ENCODE peak calls at places on chromosome 22, in five cellular contexts. O, G, J, A and S are unnamed samples.

GRCh38 chr22:29454186-29454745 is 15.9 kb downstream of the RFPL1 start:
- DNase-seq in O (no peak), G (no peak), J (no peak), A (no peak), S (no peak)

GRCh38 chr22:25153961-25154685 is 45.5 kb upstream of the CRYBB3 start:
- DNase-seq in O (no peak), G (peak), J (peak), A (no peak), S (no peak)

GRCh38 chr22:17780116-17780740 is 6.0 kb upstream of the BID start:
- DNase-seq in O (no peak), G (no peak), J (no peak), A (no peak), S (no peak)

GRCh38 chr22:17121235-17122195 is at the start of gene TMEM121B:
- DNase-seq in O (no peak), G (peak), J (peak), A (no peak), S (peak)

GRCh38 chr22:23070418-23071162 is at the start of gene GNAZ:
- DNase-seq in O (no peak), G (no peak), J (no peak), A (no peak), S (no peak)

GRCh38 chr22:49137216-49137840 is 690.3 kb downstream of the BRD1 start:
- DNase-seq in O (no peak), G (no peak), J (no peak), A (no peak), S (no peak)

GRCh38 chr22:43042101-43042780 is 27.3 kb upstream of the PACSIN2 start:
- DNase-seq in O (no peak), G (peak), J (no peak), A (no peak), S (no peak)

GRCh38 chr22:48492371-48493320 is 1335.0 kb downstream of the BRD1 start:
- DNase-seq in O (peak), G (peak), J (peak), A (peak), S (peak)

GRCh38 chr22:39820266-39820665 is 73.3 kb downstream of the ENTHD1 start:
- DNase-seq in O (no peak), G (peak), J (peak), A (peak), S (peak)

GRCh38 chr22:36182871-36183270 is 18.7 kb downstream of the APOL4 start:
- DNase-seq in O (no peak), G (no peak), J (no peak), A (no peak), S (no peak)

GRCh38 chr22:25702046-25702445 is 39.9 kb upstream of the MYO18B start:
- DNase-seq in O (no peak), G (peak), J (peak), A (no peak), S (no peak)

GRCh38 chr22:47295982-47296381 is 533.5 kb downstream of the TBC1D22A start:
- DNase-seq in O (no peak), G (no peak), J (no peak), A (no peak), S (no peak)

GRCh38 chr22:21108379-21109115 is 62.8 kb downstream of the LRRC74B start:
- DNase-seq in O (no peak), G (no peak), J (no peak), A (no peak), S (no peak)

GRCh38 chr22:17858033-17858432 is 83.8 kb upstream of the BID start:
- DNase-seq in O (no peak), G (no peak), J (no peak), A (no peak), S (no peak)

GRCh38 chr22:35684270-35684700 is 33.4 kb upstream of the APOL5 start:
- DNase-seq in O (no peak), G (peak), J (peak), A (peak), S (no peak)

GRCh38 chr22:44202261-44202789 is 21.6 kb downstream of the PARVG start:
- DNase-seq in O (no peak), G (peak), J (peak), A (peak), S (peak)

GRCh38 chr22:38088723-38089473 is 4.9 kb upstream of the SLC16A8 start:
- DNase-seq in O (no peak), G (no peak), J (no peak), A (no peak), S (no peak)
- H3K4me3 ChIP-seq in O (no peak), G (no peak), J (no peak), A (peak), S (peak)

GRCh38 chr22:50293441-50294318 is 13.8 kb downstream of the PLXNB2 start:
- DNase-seq in O (no peak), G (peak), J (peak), A (peak), S (no peak)
- H3K4me3 ChIP-seq in O (no peak), G (no peak), J (peak), A (peak), S (peak)

DNA sequence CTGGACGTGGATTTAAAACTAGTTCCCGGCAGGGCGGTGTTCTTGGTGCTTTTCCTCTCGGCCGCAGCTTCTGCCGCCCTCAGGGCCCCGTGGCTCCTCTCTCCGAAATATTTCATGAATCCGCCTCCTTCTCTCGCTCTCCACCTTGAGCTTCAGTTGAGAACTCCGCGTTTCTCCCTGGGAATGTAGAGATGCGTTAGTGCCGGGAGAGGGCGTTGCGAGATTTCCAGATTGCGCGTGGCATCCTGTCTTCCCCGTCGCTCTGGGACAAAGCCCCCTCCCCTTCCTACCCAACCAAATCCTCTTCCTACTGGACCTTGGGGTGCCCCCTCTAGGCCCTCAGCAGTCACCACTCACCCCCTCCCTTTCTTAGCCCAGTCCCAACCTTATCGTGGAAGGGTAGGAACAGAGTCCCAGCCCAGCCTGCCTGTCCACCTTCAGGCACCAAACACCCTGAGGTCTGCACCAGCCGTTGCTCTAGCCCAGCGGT is 15.5 kb upstream of the RAC2 start:
- DNase-seq in O (no peak), G (peak), J (peak), A (no peak), S (no peak)
- H3K4me3 ChIP-seq in O (no peak), G (peak), J (no peak), A (no peak), S (no peak)

GRCh38 chr22:19111584-19111983 is 10.6 kb downstream of the DGCR2 start:
- DNase-seq in O (no peak), G (no peak), J (no peak), A (no peak), S (no peak)
- H3K4me3 ChIP-seq in O (no peak), G (no peak), J (no peak), A (no peak), S (no peak)

GRCh38 chr22:38614331-38615122 is 41.7 kb downstream of the FAM227A start:
- DNase-seq in O (no peak), G (no peak), J (peak), A (no peak), S (no peak)
- H3K4me3 ChIP-seq in O (no peak), G (no peak), J (no peak), A (no peak), S (no peak)

DNA sequence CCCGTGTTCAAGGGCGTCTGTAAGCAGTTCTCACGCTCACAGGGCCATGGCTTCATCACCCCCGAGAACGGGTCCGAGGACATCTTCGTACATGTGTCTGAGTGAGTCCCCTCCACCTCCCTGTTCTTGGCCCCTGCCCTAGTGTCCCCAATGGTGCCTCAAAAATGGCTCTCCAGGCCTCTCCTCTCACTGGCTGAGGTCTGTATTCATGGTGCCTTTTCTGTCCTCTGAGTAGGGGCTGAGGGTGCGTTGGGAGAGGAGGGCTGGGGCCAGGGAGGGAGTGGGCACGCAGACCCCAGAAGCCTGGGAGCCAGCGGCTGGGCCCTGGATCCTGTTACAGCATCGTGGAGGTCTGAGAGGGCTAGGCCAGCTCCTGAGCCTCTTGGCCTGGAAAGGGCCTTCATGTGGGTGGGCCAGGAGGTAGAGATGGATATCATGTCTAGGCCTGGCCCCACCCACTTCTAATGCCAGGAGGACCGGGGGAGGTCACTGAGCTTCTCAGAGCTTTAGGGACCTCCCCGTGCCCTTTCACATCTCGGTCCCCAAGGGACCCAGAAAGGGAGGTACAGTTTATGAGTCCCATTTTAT is 13.0 kb downstream of the CSDC2 start:
- DNase-seq in O (no peak), G (no peak), J (no peak), A (no peak), S (no peak)
- H3K4me3 ChIP-seq in O (no peak), G (no peak), J (no peak), A (no peak), S (no peak)

GRCh38 chr22:46297151-46297819 is 615 bp downstream of the GTSE1 start:
- DNase-seq in O (no peak), G (peak), J (peak), A (no peak), S (no peak)

GRCh38 chr22:46296257-46297150 is at the start of gene GTSE1:
- DNase-seq in O (peak), G (peak), J (peak), A (peak), S (peak)

GRCh38 chr22:46293591-46294260 is 2.9 kb upstream of the GTSE1 start:
- DNase-seq in O (no peak), G (peak), J (peak), A (peak), S (no peak)

GRCh38 chr22:46294784-46295183 is 1.9 kb upstream of the GTSE1 start:
- DNase-seq in O (no peak), G (no peak), J (no peak), A (no peak), S (no peak)

DNA sequence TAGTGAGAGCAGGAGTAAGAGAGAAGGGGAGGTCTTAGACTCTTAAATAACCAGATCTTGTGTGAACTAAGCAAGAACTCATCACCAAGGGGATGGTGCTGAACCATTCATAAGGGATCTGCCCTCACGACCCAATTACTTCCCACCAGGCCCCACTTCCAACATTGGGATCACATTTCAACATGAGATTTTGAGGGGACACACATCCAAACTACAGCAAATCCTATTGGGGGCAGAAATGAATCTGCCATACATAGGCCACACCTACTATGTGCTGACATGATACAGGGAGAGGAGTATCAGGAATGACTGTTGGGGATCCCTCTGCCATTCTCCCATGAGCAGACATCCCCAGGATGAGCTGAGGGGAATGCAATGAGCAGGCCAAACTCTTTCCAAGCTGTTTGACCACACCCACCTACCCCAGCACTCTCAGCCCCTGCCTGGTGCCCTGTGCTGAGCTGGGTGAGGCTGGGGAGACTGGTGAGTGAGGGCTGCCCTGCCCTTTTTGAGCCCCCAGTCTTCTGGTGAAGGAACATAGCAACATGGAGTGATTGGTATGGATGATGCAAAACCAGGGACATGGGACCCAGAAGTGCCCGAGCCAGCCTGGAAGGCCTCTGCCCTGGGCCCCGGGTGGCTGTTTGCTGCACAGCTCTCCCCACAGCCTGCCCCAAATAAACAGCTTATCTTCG is 1.2 kb upstream of the GTSE1 start:
- DNase-seq in O (no peak), G (no peak), J (no peak), A (no peak), S (no peak)
- H3K4me3 ChIP-seq in O (peak), G (no peak), J (no peak), A (no peak), S (peak)